ENCODE peak calls at places on chromosomes 11 and 22, in four cellular contexts. C is CD4-positive, CD25-positive, alpha-beta regulatory T cell; T is effector CD4-positive, alpha-beta T cell; X is left ventricle myocardium superior. W is an unnamed sample.

GRCh38 chr11:126112547-126112946 is 49.9 kb upstream of the CDON start:
- DNase-seq in X (peak), C (no peak), T (no peak), W (no peak)

GRCh38 chr11:126637800-126638175 is 282.3 kb downstream of the ST3GAL4 start:
- DNase-seq in X (no peak), C (no peak), T (no peak), W (no peak)

GRCh38 chr22:27603111-27603822 is 198.3 kb downstream of the MN1 start:
- DNase-seq in T (no peak), X (no peak), C (no peak), W (no peak)

GRCh38 chr11:8017071-8017470 is 29.9 kb downstream of the EIF3F start:
- DNase-seq in T (no peak), X (no peak), C (no peak), W (no peak)

GRCh38 chr11:60973699-60974098 is 2.2 kb downstream of the CD6 start:
- DNase-seq in C (peak), T (no peak), X (no peak), W (no peak)

GRCh38 chr22:45949258-45949870 is 27.6 kb downstream of the WNT7B start:
- DNase-seq in T (no peak), X (no peak), C (no peak), W (no peak)

GRCh38 chr11:103729653-103730052 is 306.8 kb upstream of the DDI1 start:
- DNase-seq in T (no peak), X (no peak), C (no peak), W (no peak)

GRCh38 chr22:28283025-28283654 is 364.1 kb upstream of the PITPNB start:
- DNase-seq in T (no peak), X (no peak), C (no peak), W (no peak)

GRCh38 chr22:17627961-17628303 is 617 bp downstream of the ATP6V1E1 start:
- DNase-seq in C (no peak), X (no peak), T (no peak), W (no peak)

GRCh38 chr11:68255526-68255925 is 16.2 kb downstream of the C11orf24 start:
- DNase-seq in X (peak), T (no peak), C (no peak), W (no peak)

GRCh38 chr11:69599502-69599901 is 41.5 kb upstream of the CCND1 start:
- DNase-seq in C (no peak), T (no peak), X (no peak), W (no peak)

GRCh38 chr22:39405346-39406085 is 5.9 kb downstream of the TAB1 start:
- DNase-seq in C (no peak), T (no peak), X (peak), W (no peak)

GRCh38 chr11:14065153-14065552 is 102.6 kb downstream of the SPON1 start:
- DNase-seq in C (peak), T (no peak), X (no peak), W (no peak)

GRCh38 chr11:46480909-46481308 is 89.3 kb upstream of the CHRM4 start:
- DNase-seq in T (no peak), C (no peak), X (no peak), W (no peak)

GRCh38 chr22:46833228-46833627 is 70.8 kb downstream of the TBC1D22A start:
- DNase-seq in T (no peak), C (no peak), X (peak), W (no peak)

W was measured in germinal center.